ENCODE peak calls at places on chromosomes 16 and 17, in five cellular contexts. D is heart left ventricle, S is fibroblast of lung, G is right lobe of liver, P is PC-3. Q is an unnamed sample. For H3K4me1, the result is how much of the 10 kb centered on the place peaks cover.

GRCh38 chr17:21510686-21511367 is 134.7 kb downstream of the KCNJ12 start:
- DNase-seq in D (no peak), G (no peak), P (no peak), S (no peak), Q (no peak)

GRCh38 chr17:4004517-4005295 is 40.5 kb upstream of the ATP2A3 start:
- DNase-seq in D (peak), S (peak), P (peak), G (peak), Q (peak)

GRCh38 chr17:27497696-27498095 is 41.4 kb downstream of the KSR1 start:
- DNase-seq in P (no peak), D (no peak), G (no peak), S (no peak), Q (no peak)

GRCh38 chr17:66976781-66977201 is 12.3 kb downstream of the CACNG4 start:
- DNase-seq in G (no peak), S (no peak), D (no peak), P (peak), Q (peak)

GRCh38 chr16:30934827-30935557 is 11.6 kb downstream of the FBXL19 start:
- DNase-seq in S (peak), G (no peak), D (no peak), P (peak), Q (no peak)

GRCh38 chr16:80009971-80010659 is 409.6 kb upstream of the MAF start:
- DNase-seq in D (no peak), S (peak), P (no peak), G (no peak), Q (no peak)

GRCh38 chr16:84117482-84117843 is 721 bp upstream of the MBTPS1 start:
- DNase-seq in G (no peak), P (peak), S (peak), D (no peak), Q (no peak)

GRCh38 chr16:75550211-75550662 is 5.8 kb downstream of the TMEM231 start:
- DNase-seq in P (peak), S (peak), D (peak), G (no peak), Q (peak)

GRCh38 chr16:30697264-30698138 is 1.5 kb upstream of the SRCAP start:
- DNase-seq in D (no peak), P (peak), G (no peak), S (peak), Q (no peak)

GRCh38 chr17:40303009-40303657 is 5.8 kb upstream of the RARA start:
- DNase-seq in S (peak), D (peak), G (no peak), P (peak), Q (no peak)

GRCh38 chr16:81471882-81472281 is 27.3 kb downstream of the CMIP start:
- DNase-seq in D (no peak), G (no peak), S (no peak), P (no peak), Q (no peak)

GRCh38 chr17:2598166-2598565 is 4.7 kb downstream of the PAFAH1B1 start:
- DNase-seq in D (no peak), G (no peak), P (peak), S (peak), Q (no peak)

GRCh38 chr16:68948230-68948910 is 105.0 kb downstream of the TANGO6 start:
- DNase-seq in G (no peak), S (peak), D (no peak), P (peak), Q (no peak)

GRCh38 chr17:514584-514983 is 162.0 kb upstream of the RPH3AL start:
- DNase-seq in G (no peak), D (no peak), S (no peak), P (no peak), Q (no peak)

GRCh38 chr16:72291531-72291981 is 119.6 kb upstream of the PMFBP1 start:
- DNase-seq in G (no peak), S (peak), P (peak), D (no peak), Q (no peak)

GRCh38 chr17:10807704-10808128 is 3.8 kb upstream of the TMEM238L start:
- DNase-seq in D (no peak), G (no peak), P (no peak), S (no peak), Q (no peak)

GRCh38 chr17:10804546-10804945 is 647 bp upstream of the TMEM238L start:
- DNase-seq in P (no peak), D (no peak), G (no peak), S (no peak), Q (no peak)

GRCh38 chr17:10806863-10807262 is 3.0 kb upstream of the TMEM238L start:
- DNase-seq in P (no peak), S (no peak), G (no peak), D (no peak), Q (no peak)

GRCh38 chr17:10803830-10804498 is at the start of gene TMEM238L:
- DNase-seq in D (no peak), P (no peak), G (no peak), S (no peak), Q (no peak)

GRCh38 chr17:10805911-10806310 is 2.0 kb upstream of the TMEM238L start:
- DNase-seq in D (no peak), P (no peak), S (no peak), G (no peak), Q (no peak)
- H3K4me1 ChIP-seq in D (under half), P (under half), S (under half), G (under half), Q (under half)

GRCh38 chr16:89100601-89101302 is 7.1 kb downstream of the ACSF3 start:
- DNase-seq in P (no peak), D (no peak), G (no peak), S (no peak), Q (peak)

GRCh38 chr16:89099905-89100304 is 6.3 kb downstream of the ACSF3 start:
- DNase-seq in D (no peak), S (no peak), P (no peak), G (no peak), Q (no peak)

GRCh38 chr16:89102035-89102776 is 8.6 kb downstream of the ACSF3 start:
- DNase-seq in P (no peak), S (no peak), G (peak), D (no peak), Q (no peak)

GRCh38 chr16:89102777-89103073 is 9.1 kb downstream of the ACSF3 start:
- DNase-seq in G (peak), D (no peak), P (no peak), S (no peak), Q (peak)

GRCh38 chr16:89101303-89102034 is 7.8 kb downstream of the ACSF3 start:
- DNase-seq in G (no peak), D (no peak), S (no peak), P (no peak), Q (peak)
- H3K4me1 ChIP-seq in G (under half), D (under half), S (under half), P (under half), Q (under half)

DNA sequence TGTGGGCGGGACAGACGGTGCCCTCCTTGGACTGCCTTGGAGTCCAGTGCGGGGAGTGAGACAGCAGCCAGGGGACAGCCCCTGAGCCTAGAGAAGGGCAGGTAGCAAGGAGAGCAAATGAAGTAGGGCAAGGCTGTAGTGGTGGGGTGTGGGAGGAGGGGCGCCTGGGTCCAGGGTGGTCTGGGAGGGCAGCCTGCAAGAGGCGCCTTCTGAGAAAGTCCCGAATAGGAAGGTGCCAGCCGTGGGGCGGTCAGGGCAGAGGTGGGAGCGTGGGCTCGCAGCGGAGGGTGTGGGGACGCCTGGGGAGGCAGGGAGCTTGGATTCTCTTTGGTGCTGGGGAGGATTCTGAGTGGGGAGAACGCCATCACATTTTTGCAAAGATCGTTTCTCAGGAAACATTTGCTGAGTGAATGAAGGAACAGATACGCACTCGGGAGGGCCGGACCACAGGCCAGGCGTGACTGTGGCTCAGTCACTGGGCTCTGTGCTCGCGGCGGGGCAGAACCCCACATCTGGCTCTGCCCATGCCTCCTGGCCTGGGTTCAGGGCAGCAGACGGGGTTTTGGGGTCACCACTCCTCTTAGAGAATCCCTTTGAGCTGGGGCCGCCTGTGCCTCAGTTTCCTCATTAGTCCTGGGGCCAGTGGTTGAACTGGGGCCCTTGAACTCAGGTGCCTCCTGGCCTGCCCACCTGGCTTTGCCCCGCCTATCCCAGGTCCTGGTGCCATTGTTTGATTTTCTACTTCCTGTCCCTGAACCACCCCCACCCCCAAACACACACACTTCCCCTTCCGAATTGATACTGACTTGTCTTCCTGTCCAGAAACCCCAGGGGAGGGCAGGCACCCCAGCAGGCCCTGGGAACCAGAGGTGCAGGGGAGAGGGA is 4.2 kb downstream of the SNN start:
- DNase-seq in S (no peak), P (no peak), D (peak), G (no peak), Q (peak)
- H3K4me1 ChIP-seq in S (under half), P (under half), D (under half), G (under half), Q (under half)

DNA sequence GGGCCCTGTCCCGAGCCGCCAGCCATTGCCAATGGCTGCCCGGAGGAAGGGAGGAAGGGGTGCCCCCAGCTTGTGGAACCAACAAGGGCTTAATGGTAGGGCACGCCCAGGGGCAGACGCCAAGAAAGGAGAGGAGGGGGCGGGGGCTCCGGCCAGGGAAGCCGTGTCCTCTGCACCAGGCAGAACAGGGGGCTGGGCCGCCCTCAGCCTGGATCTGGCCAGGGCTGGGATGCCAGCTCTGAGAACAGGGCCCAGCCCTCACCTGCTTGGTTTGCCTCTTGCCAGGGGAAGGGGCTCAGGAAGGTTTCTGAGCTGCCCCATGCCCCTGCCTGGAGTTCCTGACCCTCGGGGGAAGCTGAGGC is 35.8 kb upstream of the SLC38A10 start:
- DNase-seq in S (no peak), P (no peak), D (no peak), G (no peak), Q (peak)
- H3K4me1 ChIP-seq in S (under half), P (under half), D (under half), G (under half), Q (under half)

GRCh38 chr16:53067675-53068074 is 12.9 kb downstream of the CHD9 start:
- DNase-seq in D (no peak), G (no peak), P (no peak), S (no peak), Q (no peak)
- H3K4me1 ChIP-seq in D (under half), G (under half), P (under half), S (under half), Q (under half)

GRCh38 chr16:3863587-3863986 is 16.9 kb downstream of the CREBBP start:
- DNase-seq in D (no peak), G (no peak), S (no peak), P (no peak), Q (no peak)

GRCh38 chr16:3861808-3862451 is 18.6 kb downstream of the CREBBP start:
- DNase-seq in P (no peak), S (peak), D (no peak), G (no peak), Q (peak)

GRCh38 chr16:3866703-3867431 is 13.6 kb downstream of the CREBBP start:
- DNase-seq in S (no peak), D (no peak), P (no peak), G (no peak), Q (no peak)

GRCh38 chr16:3865241-3865640 is 15.3 kb downstream of the CREBBP start:
- DNase-seq in G (no peak), S (no peak), D (no peak), P (no peak), Q (no peak)

DNA sequence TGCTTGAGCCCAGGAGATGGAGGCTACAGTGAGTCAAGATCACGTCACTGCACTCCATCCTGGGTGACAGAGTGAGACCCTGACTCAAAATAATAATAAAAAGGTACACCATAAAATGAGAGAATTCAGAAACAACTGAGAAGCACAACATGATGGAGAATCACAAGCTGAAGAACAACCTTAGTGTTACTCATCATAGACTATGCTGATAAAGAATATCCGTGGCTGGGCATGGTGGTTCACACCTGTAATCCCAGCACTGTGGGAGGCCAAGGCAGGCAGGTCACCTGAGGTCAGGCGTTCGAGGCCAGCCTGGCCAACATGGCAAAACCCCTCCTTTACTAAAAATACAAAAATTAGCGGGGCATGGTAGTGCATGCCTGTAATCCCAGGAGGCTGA is 16.0 kb downstream of the CREBBP start:
- DNase-seq in P (no peak), G (no peak), S (no peak), D (no peak), Q (no peak)
- H3K4me1 ChIP-seq in P (under half), G (under half), S (under half), D (under half), Q (under half)

DNA sequence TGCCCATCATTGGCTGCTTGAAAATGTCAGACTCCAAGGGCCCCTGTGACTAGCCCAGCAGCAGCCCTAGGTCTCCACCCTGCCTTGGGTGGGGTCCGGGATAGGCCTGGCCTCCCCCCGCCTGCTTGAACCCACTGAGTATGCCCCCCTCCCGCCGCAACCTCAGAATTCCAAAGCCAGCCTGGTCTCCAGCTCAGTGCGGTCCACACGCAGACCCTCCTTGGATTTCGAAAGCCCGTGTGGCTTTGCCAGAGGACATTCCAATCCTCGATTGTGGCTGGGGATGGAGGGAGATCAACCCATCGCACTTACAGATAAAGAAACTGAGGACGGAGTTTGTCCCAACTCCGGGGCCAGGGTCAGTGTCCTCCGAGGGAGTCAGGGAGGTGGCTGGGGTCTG is 6.4 kb downstream of the DPEP1 start:
- DNase-seq in D (no peak), G (no peak), P (no peak), S (no peak), Q (no peak)
- H3K4me1 ChIP-seq in D (under half), G (under half), P (under half), S (under half), Q (under half)

DNA sequence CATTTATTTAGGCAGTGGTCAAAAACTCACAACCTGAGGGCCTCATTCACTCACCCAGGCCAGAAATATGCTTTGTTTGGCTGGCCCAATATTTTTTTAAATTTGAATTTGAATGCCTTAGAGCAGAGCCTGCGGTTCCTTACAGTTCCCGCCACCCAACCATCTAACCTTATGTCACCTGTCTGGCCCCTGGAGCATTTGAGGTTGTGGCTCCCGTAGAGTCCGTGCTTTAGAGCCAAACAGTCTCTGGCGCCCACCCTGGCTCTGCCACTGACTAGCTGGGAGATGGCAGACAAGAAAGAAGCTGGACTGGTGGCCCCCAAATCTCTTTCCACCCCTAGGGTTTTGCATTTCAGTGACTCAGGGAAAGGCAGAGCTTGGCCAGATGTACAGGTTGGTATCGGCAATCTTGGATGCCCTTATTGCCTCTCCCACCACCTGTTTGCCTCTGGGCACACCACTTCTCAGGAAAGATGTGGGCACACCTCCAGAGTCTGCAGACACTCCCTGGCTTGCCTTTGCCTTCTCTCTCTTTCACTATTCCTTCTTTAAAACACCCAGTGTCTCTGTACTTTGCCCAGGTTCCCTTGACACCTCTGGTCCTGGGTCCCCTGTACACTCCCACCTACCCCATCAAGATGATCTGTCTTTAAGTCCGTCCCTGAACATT is 1.9 kb upstream of the MAP3K14 start:
- DNase-seq in D (no peak), S (no peak), P (peak), G (no peak), Q (no peak)
- H3K4me1 ChIP-seq in D (under half), S (under half), P (half or more), G (under half), Q (under half)

GRCh38 chr16:11737678-11738077 is 5.0 kb downstream of the TXNDC11 start:
- DNase-seq in D (no peak), G (no peak), P (no peak), S (no peak), Q (no peak)

GRCh38 chr16:11734025-11734652 is 8.5 kb downstream of the TXNDC11 start:
- DNase-seq in G (no peak), S (no peak), P (no peak), D (peak), Q (no peak)

GRCh38 chr16:11736903-11737302 is 5.8 kb downstream of the TXNDC11 start:
- DNase-seq in D (no peak), S (no peak), P (no peak), G (no peak), Q (no peak)

GRCh38 chr16:11735801-11736200 is 6.9 kb downstream of the TXNDC11 start:
- DNase-seq in G (no peak), S (no peak), D (no peak), P (no peak), Q (no peak)

DNA sequence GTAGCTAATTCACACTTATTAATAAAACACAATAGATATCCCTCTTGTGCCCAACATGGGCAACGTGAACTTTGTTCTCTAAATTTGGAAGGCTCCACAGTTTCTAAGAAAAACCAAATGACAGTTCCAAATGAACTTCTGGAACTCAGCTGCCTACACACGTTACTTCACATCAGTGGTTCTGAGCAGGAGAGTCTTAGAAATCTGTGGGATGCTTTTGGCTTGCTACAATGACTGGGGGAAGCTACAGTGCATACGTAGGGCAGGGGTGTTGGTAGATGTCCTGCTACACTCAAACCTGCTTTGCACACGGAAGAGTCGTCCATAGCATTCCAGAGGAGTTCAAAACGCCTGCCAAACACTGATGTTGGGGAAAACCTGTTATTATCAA is 8.0 kb downstream of the TXNDC11 start:
- DNase-seq in D (no peak), P (no peak), S (no peak), G (no peak), Q (no peak)
- H3K4me1 ChIP-seq in D (under half), P (under half), S (under half), G (under half), Q (under half)